ENCODE peak calls at places on chromosomes 6 and 20, in nine cellular contexts. D is adrenal gland, E is fibroblast of mammary gland, T is cerebellum, M is D341Med, Q is HFFc6, L is cardiac fibroblast, Y is left cardiac atrium, H is AML-193. W is an unnamed sample.

GRCh38 chr6:2632943-2633584 is 117.7 kb downstream of the MYLK4 start:
- DNase-seq in M (no peak), T (no peak), Q (no peak), H (no peak), Y (no peak), D (no peak), E (no peak), L (no peak), W (no peak)

GRCh38 chr6:147834377-147834776 is 325.9 kb downstream of the SAMD5 start:
- DNase-seq in E (no peak), M (no peak), L (no peak), T (no peak), H (no peak), D (no peak), Y (no peak), Q (no peak), W (no peak)

GRCh38 chr6:64955435-64955848 is 751.6 kb downstream of the EYS start:
- DNase-seq in T (no peak), E (no peak), D (no peak), L (no peak), Y (no peak), M (no peak), Q (no peak), H (peak), W (no peak)

GRCh38 chr6:26141378-26141901 is 54.2 kb downstream of the HFE start:
- DNase-seq in H (no peak), D (no peak), E (no peak), Q (no peak), L (no peak), Y (no peak), M (peak), T (no peak), W (no peak)

GRCh38 chr20:47035191-47035590 is 140.5 kb downstream of the EYA2 start:
- DNase-seq in Y (no peak), H (no peak), T (no peak), E (no peak), M (no peak), L (no peak), Q (no peak), D (no peak), W (no peak)

GRCh38 chr20:21344216-21344615 is 41.1 kb downstream of the XRN2 start:
- DNase-seq in D (no peak), Y (no peak), L (no peak), H (no peak), E (no peak), Q (no peak), M (peak), T (no peak), W (no peak)

GRCh38 chr6:42099340-42100028 is 42.9 kb downstream of the C6orf132 start:
- DNase-seq in L (peak), H (no peak), E (peak), M (no peak), Y (peak), Q (peak), D (peak), T (no peak), W (no peak)

GRCh38 chr6:3304500-3305215 is 45.9 kb downstream of the PSMG4 start:
- DNase-seq in L (no peak), E (no peak), M (no peak), Q (no peak), Y (no peak), H (no peak), D (no peak), T (no peak), W (no peak)

GRCh38 chr6:161658216-161658615 is 384.4 kb upstream of the AGPAT4 start:
- DNase-seq in Y (no peak), H (no peak), L (no peak), T (no peak), D (no peak), E (no peak), M (no peak), Q (no peak), W (no peak)

GRCh38 chr6:170292778-170293164 is 1.9 kb upstream of the DLL1 start:
- DNase-seq in Q (no peak), H (peak), M (no peak), Y (no peak), D (no peak), T (peak), L (no peak), E (no peak), W (no peak)

GRCh38 chr6:46954819-46955520 is 33.2 kb upstream of the ADGRF5 start:
- DNase-seq in E (no peak), T (no peak), D (peak), H (no peak), M (peak), L (no peak), Q (no peak), Y (no peak), W (peak)

GRCh38 chr20:3786126-3786484 is 435 bp downstream of the CENPB start:
- DNase-seq in M (peak), L (peak), Y (peak), Q (peak), T (peak), E (peak), H (no peak), D (peak), W (peak)